ENCODE peak calls at places on chromosomes 11 and 22, in seven cellular contexts. K is A549, H is adrenal gland, V is lower leg skin, L is HepG2, P is stomach, F is K562. D is an unnamed sample.

GRCh38 chr22:27264184-27264583 is 537.4 kb downstream of the MN1 start:
- DNase-seq in K (no peak), H (no peak), V (no peak), L (no peak), P (no peak), F (no peak), D (no peak)

GRCh38 chr22:20083891-20084546 is 4.0 kb downstream of the DGCR8 start:
- DNase-seq in K (no peak), H (no peak), V (no peak), L (no peak), P (no peak), F (no peak), D (no peak)

GRCh38 chr11:75896843-75897419 is 81.9 kb downstream of the UVRAG start:
- DNase-seq in K (peak; percentile 25), H (no peak), V (no peak), L (peak; percentile 35), P (no peak), F (peak; percentile 42), D (peak; percentile 10)

GRCh38 chr11:36147491-36147890 is 141.7 kb downstream of the COMMD9 start:
- DNase-seq in K (no peak), H (no peak), V (no peak), L (no peak), P (no peak), F (no peak), D (no peak)

GRCh38 chr11:133530501-133530835 is 1.8 kb downstream of the OPCML start:
- DNase-seq in K (no peak), H (no peak), V (no peak), L (no peak), P (no peak), F (no peak), D (no peak)

GRCh38 chr11:114075891-114076441 is 16.5 kb downstream of the ZBTB16 start:
- DNase-seq in K (peak; percentile 46), H (peak; percentile 79), V (no peak), L (peak; percentile 15), P (no peak), F (peak; percentile 61), D (peak; percentile 8)

GRCh38 chr11:49995559-49995958 is 13.2 kb upstream of the OR4C12 start:
- DNase-seq in K (no peak), H (peak; percentile 78), V (no peak), L (peak; percentile 73), P (no peak), F (peak; percentile 84), D (peak; percentile 5)

GRCh38 chr11:111930472-111930871 is 6.7 kb upstream of the DIXDC1 start:
- DNase-seq in K (no peak), H (no peak), V (no peak), L (no peak), P (no peak), F (no peak), D (no peak)

GRCh38 chr11:27011560-27012253 is 17.8 kb downstream of the FIBIN start:
- DNase-seq in K (no peak), H (no peak), V (no peak), L (no peak), P (no peak), F (no peak), D (no peak)

GRCh38 chr22:31611065-31611760 is 50.8 kb downstream of the PISD start:
- DNase-seq in K (no peak), H (no peak), V (no peak), L (no peak), P (no peak), F (no peak), D (no peak)

GRCh38 chr22:44357296-44357961 is 44.7 kb upstream of the SHISAL1 start:
- DNase-seq in K (no peak), H (no peak), V (no peak), L (no peak), P (no peak), F (no peak), D (no peak)

GRCh38 chr11:2441171-2441570 is 3.1 kb downstream of the TRPM5 start:
- DNase-seq in K (no peak), H (no peak), V (no peak), L (no peak), P (no peak), F (no peak), D (no peak)

GRCh38 chr22:29260031-29260560 is 7.7 kb downstream of the RHBDD3 start:
- DNase-seq in K (no peak), H (no peak), V (no peak), L (no peak), P (no peak), F (no peak), D (no peak)

GRCh38 chr22:29257751-29258181 is 10.0 kb downstream of the RHBDD3 start:
- DNase-seq in K (no peak), H (peak; percentile 31), V (no peak), L (no peak), P (no peak), F (no peak), D (no peak)

GRCh38 chr22:29258407-29259252 is 9.2 kb downstream of the RHBDD3 start:
- DNase-seq in K (no peak), H (no peak), V (no peak), L (no peak), P (no peak), F (no peak), D (no peak)

GRCh38 chr22:29259253-29259899 is 8.4 kb downstream of the RHBDD3 start:
- DNase-seq in K (peak; percentile 34), H (no peak), V (no peak), L (no peak), P (no peak), F (peak; percentile 20), D (no peak)

DNA sequence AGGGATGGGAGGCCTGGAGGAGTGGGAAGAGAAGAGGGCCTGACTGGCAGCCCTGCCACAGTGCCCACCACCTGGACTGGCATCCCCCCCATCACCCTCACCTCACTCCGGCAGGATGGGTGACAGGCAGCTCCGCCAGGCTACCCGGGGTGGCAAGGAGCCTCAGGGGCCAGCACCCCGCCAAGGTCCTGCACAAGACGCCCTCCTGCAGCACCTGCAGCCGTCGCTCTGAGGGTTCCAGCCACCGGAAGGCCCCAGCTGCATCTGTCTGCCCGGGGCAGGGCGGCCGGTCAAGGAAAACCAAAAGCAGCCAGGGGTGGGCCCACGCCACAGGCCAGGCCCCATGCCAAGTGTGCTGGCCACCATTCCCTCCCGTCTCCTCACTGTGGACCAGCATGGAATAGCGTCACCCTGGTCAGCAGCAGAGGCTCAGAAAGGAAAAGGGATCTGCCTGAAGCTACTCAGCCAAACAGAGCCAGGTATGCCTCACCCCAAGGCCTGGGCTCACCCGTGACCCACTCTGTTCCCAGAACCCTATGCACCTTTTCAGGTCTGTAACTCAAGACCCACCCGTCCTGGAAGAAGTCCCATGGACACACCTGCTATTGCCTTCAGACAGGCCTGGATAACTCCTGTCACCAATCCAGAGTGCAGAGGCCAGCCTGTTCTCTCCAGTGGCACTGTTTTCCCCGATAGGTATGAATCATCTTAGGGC is 7.0 kb downstream of the RHBDD3 start:
- DNase-seq in K (no peak), H (peak; percentile 42), V (no peak), L (no peak), P (no peak), F (no peak), D (no peak)
- TF ChIP-seq POLR2A in K (no peak), H (no peak), V (no peak), L (no peak), P (no peak), F (no peak), D (no peak)

GRCh38 chr11:77181226-77181625 is 53.2 kb downstream of the MYO7A start:
- DNase-seq in K (no peak), H (no peak), V (no peak), L (no peak), P (no peak), F (no peak), D (no peak)
- TF ChIP-seq POLR2A in K (no peak), H (no peak), V (no peak), L (no peak), P (no peak), F (no peak), D (no peak)

GRCh38 chr11:61488651-61489291 is 19.8 kb upstream of the LRRC10B start:
- DNase-seq in K (no peak), H (peak; percentile 88), V (no peak), L (peak; percentile 89), P (peak; percentile 74), F (peak; percentile 36), D (no peak)
- TF ChIP-seq POLR2A in K (no peak), H (no peak), V (no peak), L (peak; percentile 49), P (no peak), F (no peak), D (no peak)

GRCh38 chr11:130383363-130384168 is 44.8 kb downstream of the ADAMTS8 start:
- DNase-seq in K (no peak), H (no peak), V (no peak), L (peak; percentile 44), P (no peak), F (no peak), D (peak; percentile 23)
- TF ChIP-seq POLR2A in K (no peak), H (no peak), V (no peak), L (no peak), P (no peak), F (no peak), D (no peak)

D was measured in H54.